ENCODE peak calls at places on chromosomes 7 and 10, in four cellular contexts. W is fibroblast of lung, B is hepatocyte, Y is heart right ventricle. X is an unnamed sample.

GRCh38 chr10:132931258-132931657 is 11.1 kb downstream of the CFAP46 start:
- DNase-seq in W (no peak), B (no peak), Y (no peak), X (no peak)

GRCh38 chr7:77455334-77455733 is 39.2 kb upstream of the GSAP start:
- DNase-seq in W (peak), B (no peak), Y (peak), X (peak)

GRCh38 chr10:100890141-100890695 is 22.5 kb upstream of the SLF2 start:
- DNase-seq in W (no peak), B (no peak), Y (no peak), X (no peak)

GRCh38 chr7:84190016-84190705 is 4.4 kb downstream of the SEMA3A start:
- DNase-seq in W (peak), B (no peak), Y (no peak), X (peak)

GRCh38 chr10:130009228-130009627 is 45.2 kb upstream of the EBF3 start:
- DNase-seq in W (no peak), B (no peak), Y (no peak), X (no peak)

GRCh38 chr10:72340510-72340895 is 14.2 kb downstream of the DNAJB12 start:
- DNase-seq in W (no peak), B (peak), Y (peak), X (peak)

GRCh38 chr7:135731131-135731530 is 3.1 kb upstream of the SLC13A4 start:
- DNase-seq in W (no peak), B (no peak), Y (no peak), X (no peak)

GRCh38 chr10:24920907-24921881 is 31.2 kb downstream of the PRTFDC1 start:
- DNase-seq in W (peak), B (peak), Y (peak), X (peak)

GRCh38 chr7:47497367-47498096 is 84.4 kb downstream of the TNS3 start:
- DNase-seq in W (no peak), B (no peak), Y (no peak), X (peak)

GRCh38 chr7:154682003-154682402 is 320.9 kb downstream of the PAXIP1 start:
- DNase-seq in W (no peak), B (no peak), Y (no peak), X (no peak)

DNA sequence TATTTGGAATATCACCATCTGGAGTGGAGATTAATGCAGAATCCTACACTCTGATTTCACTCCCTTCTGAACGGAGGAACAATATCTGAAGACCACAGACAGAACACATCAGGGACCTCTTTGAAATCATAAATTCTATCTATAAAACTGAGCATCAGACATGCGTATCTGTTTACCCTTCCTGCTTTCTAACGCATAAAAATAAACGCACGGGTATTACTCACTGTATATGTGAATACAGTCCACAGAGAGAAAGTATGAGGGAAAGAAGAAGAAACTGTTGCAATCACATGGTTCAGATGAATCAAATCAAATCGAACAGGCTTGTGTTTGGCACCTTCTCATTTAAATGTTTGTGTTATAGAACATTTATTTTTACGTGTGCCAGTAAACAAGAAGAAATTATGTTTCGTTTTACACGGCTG is 322.1 kb downstream of the FRMD4A start:
- DNase-seq in W (no peak), B (no peak), Y (no peak), X (peak)
- H3K4me3 ChIP-seq in W (peak), B (no peak), Y (no peak), X (peak)

GRCh38 chr7:93231799-93232672 is at the start of gene VPS50:
- DNase-seq in W (peak), B (peak), Y (peak), X (peak)
- TF ChIP-seq CTCF in W (no peak), B (no peak), Y (no peak), X (no peak)

GRCh38 chr10:97399843-97400545 is 1.1 kb downstream of the RRP12 start:
- DNase-seq in W (peak), B (peak), Y (peak), X (peak)
- H3K4me3 ChIP-seq in W (peak), B (peak), Y (peak), X (peak)

DNA sequence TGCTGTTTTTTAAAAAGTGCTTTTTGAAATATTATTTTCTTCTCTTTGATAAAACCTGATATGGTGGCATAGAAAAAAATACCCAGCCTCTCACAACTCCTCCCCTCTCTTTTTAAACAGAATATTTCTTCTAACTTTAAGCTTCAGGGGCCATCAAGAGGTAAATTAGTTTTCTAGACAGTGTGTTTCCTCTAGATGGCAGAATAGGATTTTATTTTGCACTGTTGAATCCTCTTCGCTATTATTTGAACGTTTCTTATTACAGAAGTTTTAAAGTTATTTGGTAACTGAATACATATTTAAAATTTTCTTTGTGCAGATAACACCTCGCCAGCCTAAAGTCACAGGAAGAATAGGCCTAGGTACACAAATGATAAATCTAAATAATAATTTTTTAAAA is 30.3 kb downstream of the ARL5B start:
- DNase-seq in W (peak), B (peak), Y (no peak), X (peak)
- TF ChIP-seq CTCF in W (peak), B (peak), Y (peak), X (peak)

GRCh38 chr10:29387269-29387668 is 98.4 kb downstream of the LYZL1 start:
- DNase-seq in W (no peak), B (no peak), Y (no peak), X (no peak)

GRCh38 chr10:29386347-29386999 is 97.6 kb downstream of the LYZL1 start:
- DNase-seq in W (peak), B (peak), Y (no peak), X (peak)

GRCh38 chr10:29392376-29393021 is 103.6 kb downstream of the LYZL1 start:
- DNase-seq in W (peak), B (peak), Y (peak), X (peak)

GRCh38 chr10:29389493-29389892 is 100.6 kb downstream of the LYZL1 start:
- DNase-seq in W (no peak), B (no peak), Y (no peak), X (no peak)

DNA sequence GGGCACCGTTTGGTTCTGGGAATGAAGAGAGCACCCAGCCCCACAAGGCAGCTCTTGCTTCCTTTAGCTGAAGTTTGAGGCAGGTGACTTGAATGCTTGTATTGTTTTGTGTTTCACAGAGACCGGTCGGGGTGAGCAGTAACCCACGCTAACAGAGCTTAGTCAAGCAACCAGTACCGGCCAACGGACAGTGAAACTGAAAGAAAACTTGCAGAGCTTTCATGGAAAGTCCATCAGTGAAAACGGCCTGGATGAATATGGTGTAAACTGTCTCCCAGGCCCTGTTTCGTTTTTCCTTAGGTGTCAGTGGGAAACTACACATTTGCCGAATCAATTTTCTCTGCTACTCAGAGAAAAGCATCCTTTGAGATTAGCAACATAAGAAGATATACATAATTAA is 101.1 kb downstream of the LYZL1 start:
- DNase-seq in W (no peak), B (no peak), Y (no peak), X (peak)
- H3K4me3 ChIP-seq in W (no peak), B (no peak), Y (no peak), X (no peak)

GRCh38 chr7:127254163-127254684 is 1.5 kb upstream of the GRM8 start:
- DNase-seq in W (no peak), B (no peak), Y (no peak), X (no peak)
- TF ChIP-seq CTCF in W (no peak), B (no peak), Y (peak), X (no peak)

GRCh38 chr7:94656925-94657731 is 1.2 kb upstream of the SGCE start:
- DNase-seq in W (peak), B (peak), Y (no peak), X (peak)

GRCh38 chr7:94656658-94656924 is 658 bp upstream of the SGCE start:
- DNase-seq in W (no peak), B (no peak), Y (no peak), X (no peak)

GRCh38 chr7:94660006-94660405 is 4.1 kb upstream of the SGCE start:
- DNase-seq in W (no peak), B (no peak), Y (no peak), X (no peak)

GRCh38 chr7:94655884-94656657 is at the start of gene SGCE:
- DNase-seq in W (peak), B (peak), Y (peak), X (peak)

GRCh38 chr7:94657771-94658693 is 2.1 kb upstream of the SGCE start:
- DNase-seq in W (peak), B (peak), Y (peak), X (peak)
- H3K4me3 ChIP-seq in W (peak), B (peak), Y (no peak), X (peak)

GRCh38 chr10:111142082-111142481 is 65.3 kb downstream of the ADRA2A start:
- DNase-seq in W (no peak), B (no peak), Y (no peak), X (no peak)
- TF ChIP-seq CTCF in W (no peak), B (no peak), Y (no peak), X (no peak)

X was measured in fibroblast of villous mesenchyme.